ENCODE peak calls at places on chromosomes 1 and 21, in seven cellular contexts. V is K562, W is A549, X is H1, I is HepG2, O is SK-N-SH, C is GM12878. K is an unnamed sample.

GRCh38 chr1:163346326-163346870 is 24.6 kb downstream of the NUF2 start:
- DNase-seq in V (no peak), W (no peak), X (no peak), I (no peak), O (no peak), C (no peak), K (peak)

GRCh38 chr21:25956993-25957714 is 213.4 kb downstream of the APP start:
- DNase-seq in V (no peak), W (no peak), X (no peak), I (no peak), O (no peak), C (no peak), K (peak)

GRCh38 chr1:6634278-6635052 is 9.8 kb downstream of the THAP3 start:
- DNase-seq in V (peak), W (peak), X (no peak), I (peak), O (peak), C (no peak), K (peak)

GRCh38 chr1:33599516-33600115 is 127.2 kb downstream of the ZSCAN20 start:
- DNase-seq in V (no peak), W (no peak), X (no peak), I (no peak), O (no peak), C (no peak), K (no peak)

GRCh38 chr1:23585321-23586022 is 26.2 kb upstream of the ID3 start:
- DNase-seq in V (no peak), W (peak), X (no peak), I (no peak), O (no peak), C (no peak), K (peak)

GRCh38 chr1:212941452-212941851 is 8.9 kb upstream of the VASH2 start:
- DNase-seq in V (no peak), W (no peak), X (no peak), I (no peak), O (no peak), C (no peak), K (no peak)

GRCh38 chr21:41605934-41606285 is 98.0 kb upstream of the TMPRSS2 start:
- DNase-seq in V (no peak), W (no peak), X (no peak), I (no peak), O (no peak), C (no peak), K (no peak)

GRCh38 chr1:58971629-58972140 is 187.8 kb upstream of the JUN start:
- DNase-seq in V (no peak), W (no peak), X (no peak), I (peak), O (no peak), C (no peak), K (peak)

GRCh38 chr1:53078333-53079101 is 16.5 kb downstream of the PODN start:
- DNase-seq in V (no peak), W (no peak), X (no peak), I (no peak), O (no peak), C (no peak), K (no peak)

GRCh38 chr21:36104306-36105300 is 30.3 kb upstream of the CBR3 start:
- DNase-seq in V (no peak), W (no peak), X (peak), I (no peak), O (peak), C (no peak), K (peak)

GRCh38 chr1:53329183-53329544 is 1.3 kb upstream of the LRP8 start:
- DNase-seq in V (no peak), W (no peak), X (no peak), I (no peak), O (no peak), C (no peak), K (no peak)

GRCh38 chr1:40625076-40625475 is 40.4 kb downstream of the RIMS3 start:
- DNase-seq in V (no peak), W (no peak), X (no peak), I (peak), O (no peak), C (no peak), K (no peak)

GRCh38 chr1:173416034-173416433 is 61.1 kb upstream of the PRDX6 start:
- DNase-seq in V (no peak), W (no peak), X (no peak), I (no peak), O (no peak), C (no peak), K (no peak)

GRCh38 chr1:59061876-59062275 is 235.0 kb upstream of the FGGY start:
- DNase-seq in V (no peak), W (no peak), X (no peak), I (no peak), O (no peak), C (no peak), K (peak)

GRCh38 chr1:234309598-234310459 is 63.4 kb upstream of the COA6 start:
- DNase-seq in V (peak), W (peak), X (peak), I (peak), O (peak), C (no peak), K (peak)

GRCh38 chr1:48076017-48076416 is 78.8 kb upstream of the TRABD2B start:
- DNase-seq in V (no peak), W (no peak), X (no peak), I (no peak), O (no peak), C (no peak), K (no peak)

GRCh38 chr21:38811257-38811656 is 5.5 kb downstream of the ETS2 start:
- DNase-seq in V (no peak), W (no peak), X (no peak), I (no peak), O (no peak), C (no peak), K (peak)

GRCh38 chr1:30819244-30819571 is 61.6 kb upstream of the LAPTM5 start:
- DNase-seq in V (no peak), W (no peak), X (no peak), I (no peak), O (no peak), C (no peak), K (no peak)

GRCh38 chr1:154999651-155000474 is 2.7 kb upstream of the ZBTB7B start:
- DNase-seq in V (peak), W (no peak), X (no peak), I (peak), O (peak), C (no peak), K (no peak)

GRCh38 chr1:116276532-116276931 is 96.5 kb upstream of the ATP1A1 start:
- DNase-seq in V (no peak), W (no peak), X (no peak), I (no peak), O (no peak), C (no peak), K (no peak)

GRCh38 chr1:101293461-101294045 is 56.7 kb downstream of the S1PR1 start:
- DNase-seq in V (no peak), W (no peak), X (no peak), I (no peak), O (no peak), C (peak), K (peak)

DNA sequence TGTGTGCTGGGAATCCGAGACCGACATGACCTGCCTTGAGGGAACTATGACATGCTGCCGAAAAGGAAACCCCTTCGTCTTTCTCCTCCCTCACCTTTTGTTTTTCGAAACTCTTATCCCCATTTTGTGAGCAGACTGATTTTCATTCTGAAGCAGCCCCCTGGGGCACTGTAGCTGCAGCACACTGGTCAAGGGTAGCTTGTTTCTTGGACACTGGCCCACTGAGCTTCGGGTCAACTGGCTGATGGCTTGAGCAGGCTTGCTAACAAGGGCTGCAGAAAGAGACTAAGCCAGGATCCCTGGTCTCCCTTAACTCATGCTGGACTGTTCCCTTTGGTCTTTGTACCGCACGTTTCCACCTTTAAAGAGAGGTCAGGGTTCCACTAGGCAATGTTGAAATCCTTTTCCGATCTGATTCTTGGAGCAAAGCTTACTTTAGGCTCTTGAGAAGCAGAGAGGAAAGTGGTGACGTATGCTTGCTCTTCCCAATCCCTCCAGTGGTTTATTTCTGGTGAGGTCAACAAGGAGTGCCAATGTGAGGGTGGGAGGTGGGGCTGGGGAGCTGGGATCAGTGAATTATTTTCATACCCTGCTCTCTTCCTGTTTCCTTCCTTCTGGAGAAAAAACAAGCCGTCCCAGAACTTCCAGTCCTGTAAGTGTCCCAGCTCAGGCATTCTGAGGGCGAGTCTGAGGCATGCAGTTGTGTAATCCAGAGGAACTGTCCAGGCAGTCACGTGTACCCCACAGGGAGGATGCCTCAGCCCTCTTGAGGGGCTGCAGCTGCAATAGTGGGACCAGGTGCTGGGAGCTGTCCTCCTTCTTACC is 7.6 kb downstream of the CYP4B1 start:
- DNase-seq in V (no peak), W (no peak), X (no peak), I (no peak), O (no peak), C (no peak), K (no peak)
- TF ChIP-seq RFX5 in V (no peak), W (no peak), X (no peak), I (no peak), O (no peak), C (no peak), K (no peak)

DNA sequence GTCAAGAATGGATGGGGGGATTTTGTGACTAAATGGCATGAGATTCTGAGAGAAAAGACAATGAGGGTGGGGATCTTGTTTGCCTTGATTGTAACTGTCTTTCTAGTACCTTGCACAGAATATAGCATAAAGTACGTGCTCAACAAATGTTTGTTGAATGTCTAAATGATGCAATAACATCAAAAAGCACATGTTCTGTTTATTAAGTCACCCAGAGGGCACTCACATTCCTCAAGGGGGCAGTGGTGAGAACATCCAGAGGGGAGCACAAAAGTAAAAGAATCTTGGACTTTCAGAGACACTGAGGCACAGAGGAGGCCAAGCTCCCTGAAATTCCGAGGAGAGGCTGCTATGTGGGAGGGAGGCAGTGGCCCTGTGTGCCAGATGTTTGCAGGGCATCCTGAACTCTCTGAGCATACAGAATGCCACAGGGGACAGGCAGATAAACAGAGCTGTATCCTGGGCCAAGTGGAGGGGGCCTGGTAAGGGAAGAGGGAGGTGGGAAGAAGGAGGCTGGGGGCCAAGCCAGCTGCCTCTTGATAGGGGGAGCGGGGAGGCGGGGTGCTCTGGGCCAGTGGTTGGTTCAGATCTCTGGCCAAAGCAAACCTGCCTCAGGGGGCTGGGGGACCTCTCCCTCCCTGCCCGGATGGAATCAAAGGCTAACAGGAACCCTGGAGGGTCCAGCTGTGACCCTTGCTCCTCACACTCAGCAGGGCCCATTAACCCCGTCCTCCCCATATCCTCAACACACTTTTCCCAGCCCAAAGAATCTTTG is 6.5 kb upstream of the ATP1A2 start:
- DNase-seq in V (peak), W (peak), X (no peak), I (peak), O (peak), C (no peak), K (peak)
- TF ChIP-seq RFX5 in V (no peak), W (no peak), X (no peak), I (no peak), O (no peak), C (no peak), K (no peak)

GRCh38 chr1:166327886-166328285 is 161.1 kb upstream of the FAM78B start:
- DNase-seq in V (no peak), W (no peak), X (no peak), I (no peak), O (no peak), C (no peak), K (no peak)
- TF ChIP-seq RFX5 in V (no peak), W (no peak), X (no peak), I (no peak), O (no peak), C (no peak), K (no peak)

GRCh38 chr1:66247415-66248208 is 286.3 kb upstream of the SGIP1 start:
- DNase-seq in V (no peak), W (no peak), X (no peak), I (no peak), O (no peak), C (no peak), K (no peak)
- TF ChIP-seq RFX5 in V (no peak), W (no peak), X (no peak), I (no peak), O (no peak), C (no peak), K (no peak)

GRCh38 chr1:11842154-11843041 is 5.2 kb downstream of the NPPA start:
- DNase-seq in V (peak), W (no peak), X (no peak), I (peak), O (peak), C (peak), K (peak)

GRCh38 chr1:11838349-11839272 is 9.0 kb downstream of the NPPA start:
- DNase-seq in V (peak), W (peak), X (peak), I (peak), O (peak), C (peak), K (peak)

GRCh38 chr1:11841245-11842153 is 6.1 kb downstream of the NPPA start:
- DNase-seq in V (peak), W (no peak), X (no peak), I (no peak), O (peak), C (no peak), K (peak)

GRCh38 chr1:11837767-11838348 is 9.7 kb downstream of the NPPA start:
- DNase-seq in V (no peak), W (no peak), X (no peak), I (no peak), O (no peak), C (no peak), K (no peak)

GRCh38 chr1:11839727-11840705 is 7.6 kb downstream of the NPPA start:
- DNase-seq in V (no peak), W (no peak), X (no peak), I (no peak), O (no peak), C (no peak), K (no peak)
- TF ChIP-seq RFX5 in V (no peak), W (no peak), X (no peak), I (no peak), O (no peak), C (no peak), K (no peak)

GRCh38 chr21:10272216-10272615 is 249.2 kb upstream of the TPTE start:
- DNase-seq in V (no peak), W (no peak), X (no peak), I (peak), O (no peak), C (no peak), K (no peak)
- TF ChIP-seq RFX5 in V (no peak), W (no peak), X (no peak), I (no peak), O (no peak), C (no peak), K (no peak)

GRCh38 chr1:41681331-41682136 is 197.1 kb upstream of the EDN2 start:
- DNase-seq in V (no peak), W (no peak), X (no peak), I (no peak), O (no peak), C (no peak), K (peak)
- TF ChIP-seq RFX5 in V (no peak), W (no peak), X (no peak), I (no peak), O (no peak), C (no peak), K (no peak)